ENCODE peak calls at places on chromosome 3, in five cellular contexts. T is HepG2, C is GM12878, Q is SK-N-SH, P is endothelial cell of umbilical vein. W is an unnamed sample.

GRCh38 chr3:126934149-126934548 is 48.8 kb upstream of the PLXNA1 start:
- DNase-seq in P (no peak), Q (peak; percentile 55), C (no peak), T (no peak), W (no peak)

GRCh38 chr3:81516042-81516441 is 245.4 kb downstream of the GBE1 start:
- DNase-seq in T (no peak), Q (no peak), P (no peak), C (no peak), W (no peak)

GRCh38 chr3:159818997-159819500 is 169.6 kb upstream of the IL12A start:
- DNase-seq in P (no peak), Q (no peak), C (no peak), T (no peak), W (no peak)

GRCh38 chr3:56801151-56801596 is 575 bp downstream of the ARHGEF3 start:
- DNase-seq in T (no peak), Q (no peak), C (no peak), P (peak; percentile 32), W (no peak)

GRCh38 chr3:111173328-111173900 is 101.8 kb downstream of the NECTIN3 start:
- DNase-seq in P (no peak), T (no peak), Q (no peak), C (no peak), W (no peak)

GRCh38 chr3:4690277-4690676 is 197.1 kb downstream of the ITPR1 start:
- DNase-seq in P (no peak), T (no peak), C (no peak), Q (no peak), W (no peak)

GRCh38 chr3:113304102-113304501 is 92.7 kb downstream of the BOC start:
- DNase-seq in P (no peak), Q (no peak), T (no peak), C (no peak), W (no peak)

GRCh38 chr3:118477768-118478167 is 556.9 kb downstream of the IGSF11 start:
- DNase-seq in C (no peak), P (no peak), T (no peak), Q (no peak), W (no peak)

GRCh38 chr3:87997298-87997697 is 61.5 kb downstream of the CGGBP1 start:
- DNase-seq in T (no peak), P (peak; percentile 47), C (peak; percentile 26), Q (no peak), W (no peak)

GRCh38 chr3:31922962-31923361 is 58.1 kb downstream of the OSBPL10 start:
- DNase-seq in T (peak; percentile 83), C (no peak), P (no peak), Q (no peak), W (no peak)

GRCh38 chr3:50238549-50239026 is 2.6 kb downstream of the GNAI2 start:
- DNase-seq in P (peak; percentile 33), C (no peak), T (peak; percentile 45), Q (no peak), W (no peak)

GRCh38 chr3:160379628-160380214 is 19.3 kb downstream of the IFT80 start:
- DNase-seq in T (no peak), P (no peak), C (no peak), Q (no peak), W (no peak)

GRCh38 chr3:38454884-38455638 is 1.4 kb downstream of the ACVR2B start:
- DNase-seq in T (peak; percentile 81), Q (peak; percentile 96), C (no peak), P (peak; percentile 50), W (no peak)

GRCh38 chr3:43152649-43153048 is 46.8 kb upstream of the POMGNT2 start:
- DNase-seq in P (peak; percentile 39), T (no peak), C (no peak), Q (peak; percentile 26), W (no peak)

GRCh38 chr3:138774529-138775253 is 60.0 kb downstream of the PIK3CB start:
- DNase-seq in Q (peak; percentile 49), T (peak; percentile 71), P (peak; percentile 94), C (no peak), W (peak; percentile 24)

GRCh38 chr3:144516029-144516428 is 544.4 kb downstream of the DIPK2A start:
- DNase-seq in C (no peak), Q (no peak), T (no peak), P (no peak), W (no peak)

GRCh38 chr3:65671004-65671403 is 367.7 kb downstream of the MAGI1 start:
- DNase-seq in P (no peak), Q (no peak), C (no peak), T (no peak), W (no peak)

GRCh38 chr3:8593022-8593817 is 51.4 kb downstream of the SSUH2 start:
- DNase-seq in Q (no peak), T (no peak), P (no peak), C (no peak), W (no peak)

GRCh38 chr3:129576514-129577345 is 29.7 kb downstream of the PLXND1 start:
- DNase-seq in P (peak; percentile 37), C (peak; percentile 35), Q (no peak), T (peak; percentile 33), W (no peak)

GRCh38 chr3:10521772-10522441 is 16.5 kb upstream of the ATP2B2 start:
- DNase-seq in Q (no peak), C (no peak), P (no peak), T (no peak), W (no peak)

GRCh38 chr3:186109897-186110803 is 1.3 kb upstream of the ETV5 start:
- DNase-seq in C (no peak), P (peak; percentile 48), Q (peak; percentile 54), T (no peak), W (no peak)

GRCh38 chr3:81778678-81779182 is 17.3 kb upstream of the GBE1 start:
- DNase-seq in C (peak; percentile 39), P (peak; percentile 14), Q (no peak), T (no peak), W (no peak)

GRCh38 chr3:57949779-57950618 is 58.2 kb upstream of the FLNB start:
- DNase-seq in P (peak; percentile 67), T (peak; percentile 38), C (no peak), Q (no peak), W (no peak)

GRCh38 chr3:57952208-57952631 is 56.0 kb upstream of the FLNB start:
- DNase-seq in C (no peak), T (peak; percentile 49), P (peak; percentile 84), Q (peak; percentile 34), W (no peak)

GRCh38 chr3:57952651-57953050 is 55.6 kb upstream of the FLNB start:
- DNase-seq in P (no peak), C (no peak), Q (no peak), T (no peak), W (no peak)

GRCh38 chr3:57949344-57949743 is 58.9 kb upstream of the FLNB start:
- DNase-seq in Q (no peak), P (no peak), T (no peak), C (no peak), W (no peak)

GRCh38 chr3:57951106-57951882 is 56.9 kb upstream of the FLNB start:
- DNase-seq in P (peak; percentile 95), Q (peak; percentile 44), C (no peak), T (peak; percentile 62), W (no peak)
- TF ChIP-seq POLR2AphosphoS5 in P (peak; percentile 94), Q (peak; percentile 83), C (no peak), T (no peak), W (no peak)

GRCh38 chr3:120438971-120439370 is 11.8 kb downstream of the FSTL1 start:
- DNase-seq in Q (no peak), C (no peak), T (no peak), P (peak; percentile 95), W (no peak)

GRCh38 chr3:120440762-120441161 is 10.0 kb downstream of the FSTL1 start:
- DNase-seq in T (no peak), P (no peak), Q (no peak), C (no peak), W (no peak)

GRCh38 chr3:120441776-120442175 is 9.0 kb downstream of the FSTL1 start:
- DNase-seq in T (no peak), P (peak; percentile 49), Q (no peak), C (no peak), W (no peak)

GRCh38 chr3:120438216-120438615 is 12.6 kb downstream of the FSTL1 start:
- DNase-seq in P (no peak), T (no peak), Q (no peak), C (no peak), W (no peak)

GRCh38 chr3:120440001-120440703 is 10.6 kb downstream of the FSTL1 start:
- DNase-seq in T (no peak), C (no peak), P (no peak), Q (no peak), W (no peak)
- H3K9ac ChIP-seq in T (no peak overlapping the region), C (no peak overlapping the region), P (peak overlapping the region; percentile 63), Q (peak overlapping the region; percentile 22), W (no peak overlapping the region)

GRCh38 chr3:16551342-16551976 is 38.0 kb upstream of the RFTN1 start:
- DNase-seq in P (no peak), T (no peak), C (no peak), Q (no peak), W (no peak)

GRCh38 chr3:16550305-16550675 is 36.8 kb upstream of the RFTN1 start:
- DNase-seq in C (no peak), T (no peak), P (no peak), Q (no peak), W (no peak)

GRCh38 chr3:16548721-16549120 is 35.2 kb upstream of the RFTN1 start:
- DNase-seq in T (no peak), Q (no peak), P (no peak), C (no peak), W (no peak)

GRCh38 chr3:16552757-16553156 is 39.3 kb upstream of the RFTN1 start:
- DNase-seq in T (no peak), C (no peak), Q (no peak), P (no peak), W (no peak)

DNA sequence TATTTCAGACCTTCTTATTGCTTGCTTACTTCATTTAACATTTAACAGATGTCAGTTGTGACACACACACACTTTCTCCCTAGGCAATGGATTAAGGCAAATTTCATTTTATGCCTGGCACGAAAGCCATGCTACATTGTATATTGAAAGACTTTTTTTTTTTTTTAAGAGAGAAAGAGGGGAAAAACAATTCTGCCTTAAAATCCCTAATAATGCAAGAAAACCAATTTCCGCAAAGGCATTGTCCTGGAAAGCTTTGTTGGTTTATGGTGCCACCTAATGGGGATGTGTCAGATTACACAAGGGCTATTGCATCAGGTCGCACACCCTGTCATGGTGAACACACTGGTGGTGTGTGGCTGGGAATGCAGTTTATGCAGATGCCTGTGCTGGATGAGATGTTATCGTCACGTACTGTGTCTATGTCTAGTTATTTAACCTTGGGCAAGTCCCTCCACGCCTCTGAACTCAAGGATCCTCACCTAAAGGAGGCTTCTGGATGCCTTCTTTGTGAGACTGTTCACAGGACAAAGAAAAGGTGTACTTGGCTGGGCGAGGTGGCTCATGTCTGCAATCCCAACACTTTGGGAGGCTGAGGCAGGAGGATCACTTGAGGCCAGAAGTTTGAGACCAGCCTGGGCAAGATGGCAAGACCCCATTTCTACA is 37.3 kb upstream of the RFTN1 start:
- DNase-seq in T (peak; percentile 76), P (peak; percentile 87), C (peak; percentile 81), Q (peak; percentile 73), W (peak; percentile 40)
- TF ChIP-seq POLR2AphosphoS5 in T (no peak), P (no peak), C (no peak), Q (no peak), W (no peak)

DNA sequence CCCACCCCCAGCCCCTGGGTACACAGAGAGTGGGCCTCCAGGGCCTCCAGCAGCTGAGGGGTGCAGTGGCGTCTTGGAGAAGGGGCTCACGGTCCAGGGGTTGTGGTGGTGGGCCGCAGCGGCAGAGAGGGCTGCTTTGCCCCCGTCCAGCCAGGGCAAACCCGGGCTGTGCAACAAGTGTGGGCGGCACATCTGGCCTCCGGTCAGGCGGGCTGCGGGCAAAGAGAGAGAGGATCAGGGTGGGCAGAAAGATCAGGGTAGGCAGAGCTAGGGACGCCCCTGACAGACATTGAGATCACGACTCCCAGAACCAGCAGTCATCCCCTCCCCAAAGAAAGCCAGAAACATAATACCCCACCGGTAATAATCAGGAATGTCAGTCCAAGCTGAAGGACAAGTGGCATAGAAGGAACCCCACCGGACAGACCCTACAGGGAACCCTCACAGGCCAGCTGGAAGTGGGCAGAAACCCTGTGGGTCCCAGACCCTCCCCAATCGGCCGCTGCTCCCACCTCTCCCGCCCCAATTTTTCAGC is 6.8 kb downstream of the GATA2 start:
- DNase-seq in Q (peak; percentile 50), T (no peak), C (no peak), P (peak; percentile 35), W (no peak)
- H3K9ac ChIP-seq in Q (peak overlapping the region; percentile 73), T (peak overlapping the region; percentile 88), C (no peak overlapping the region), P (peak overlapping the region; percentile 84), W (peak overlapping the region; percentile 71)

W was measured in SK-N-MC.